ENCODE peak calls at places on chromosomes 4 and X, in ten cellular contexts. V, F, X, U, O, H, L, C, A and D are unnamed samples.

GRCh38 chrX:72245461-72246089 is 6.7 kb upstream of the ERCC6L start:
- DNase-seq in V (no peak), F (peak), X (peak), U (no peak), O (peak), H (peak), L (peak), C (no peak), A (no peak), D (peak)

GRCh38 chr4:4694296-4694772 is 152.5 kb upstream of the STX18 start:
- DNase-seq in V (no peak), F (peak), X (no peak), U (no peak), O (no peak), H (peak), L (no peak), C (no peak), A (no peak), D (peak)

GRCh38 chr4:76950052-76950845 is 697 bp downstream of the SEPTIN11 start:
- DNase-seq in V (no peak), F (peak), X (peak), U (peak), O (peak), H (no peak), L (no peak), C (peak), A (no peak), D (peak)

GRCh38 chrX:136768469-136769084 is 12.2 kb downstream of the ARHGEF6 start:
- DNase-seq in V (no peak), F (peak), X (peak), U (peak), O (no peak), H (peak), L (peak), C (peak), A (no peak), D (peak)

GRCh38 chr4:182795446-182796238 is 121.5 kb downstream of the DCTD start:
- DNase-seq in V (no peak), F (no peak), X (no peak), U (no peak), O (no peak), H (no peak), L (no peak), C (no peak), A (no peak), D (no peak)

GRCh38 chrX:50813843-50814661 is at the start of gene SHROOM4:
- DNase-seq in V (no peak), F (peak), X (peak), U (peak), O (peak), H (peak), L (no peak), C (no peak), A (peak), D (no peak)

GRCh38 chrX:144327515-144327914 is 443.6 kb downstream of the UBE2NL start:
- DNase-seq in V (no peak), F (peak), X (no peak), U (no peak), O (no peak), H (no peak), L (no peak), C (no peak), A (no peak), D (peak)

GRCh38 chr4:7971881-7972500 is 32.3 kb upstream of the AFAP1 start:
- DNase-seq in V (no peak), F (no peak), X (no peak), U (no peak), O (no peak), H (no peak), L (no peak), C (no peak), A (no peak), D (no peak)

GRCh38 chr4:55980725-55981124 is 32.0 kb downstream of the CEP135 start:
- DNase-seq in V (no peak), F (no peak), X (no peak), U (no peak), O (no peak), H (no peak), L (no peak), C (no peak), A (no peak), D (no peak)

GRCh38 chrX:49278081-49278480 is 8.5 kb downstream of the PPP1R3F start:
- DNase-seq in V (no peak), F (no peak), X (no peak), U (no peak), O (no peak), H (no peak), L (no peak), C (no peak), A (no peak), D (no peak)

GRCh38 chr4:173515458-173515857 is 14.6 kb downstream of the HAND2 start:
- DNase-seq in V (no peak), F (no peak), X (no peak), U (no peak), O (no peak), H (no peak), L (no peak), C (no peak), A (no peak), D (no peak)

GRCh38 chr4:108118505-108118904 is 50.2 kb downstream of the LEF1 start:
- DNase-seq in V (no peak), F (no peak), X (no peak), U (no peak), O (no peak), H (no peak), L (no peak), C (peak), A (no peak), D (no peak)

GRCh38 chr4:10020871-10021676 is at the start of gene SLC2A9:
- DNase-seq in V (no peak), F (peak), X (peak), U (no peak), O (peak), H (no peak), L (no peak), C (no peak), A (peak), D (no peak)

GRCh38 chrX:101195442-101196173 is 24.0 kb upstream of the DRP2 start:
- DNase-seq in V (no peak), F (no peak), X (no peak), U (no peak), O (no peak), H (peak), L (no peak), C (no peak), A (no peak), D (no peak)

GRCh38 chrX:121851033-121851432 is 803.6 kb downstream of the GLUD2 start:
- DNase-seq in V (no peak), F (no peak), X (no peak), U (no peak), O (no peak), H (no peak), L (no peak), C (no peak), A (no peak), D (peak)

GRCh38 chr4:108628411-108628810 is 8.0 kb downstream of the RPL34 start:
- DNase-seq in V (no peak), F (peak), X (no peak), U (no peak), O (no peak), H (no peak), L (no peak), C (no peak), A (no peak), D (no peak)

GRCh38 chrX:40105016-40105790 is 7.4 kb upstream of the BCOR start:
- DNase-seq in V (no peak), F (no peak), X (peak), U (peak), O (peak), H (no peak), L (no peak), C (no peak), A (no peak), D (no peak)

GRCh38 chrX:12693754-12694153 is 97.5 kb upstream of the PRPS2 start:
- DNase-seq in V (no peak), F (no peak), X (no peak), U (no peak), O (no peak), H (no peak), L (no peak), C (no peak), A (no peak), D (no peak)

GRCh38 chrX:3141031-3141430 is 99.8 kb downstream of the ARSF start:
- DNase-seq in V (no peak), F (peak), X (no peak), U (no peak), O (no peak), H (peak), L (no peak), C (no peak), A (no peak), D (no peak)

GRCh38 chr4:14644568-14645282 is 357.6 kb upstream of the CPEB2 start:
- DNase-seq in V (no peak), F (no peak), X (no peak), U (no peak), O (no peak), H (no peak), L (no peak), C (no peak), A (no peak), D (no peak)

GRCh38 chrX:2823795-2824386 is 4.8 kb upstream of the GYG2 start:
- DNase-seq in V (no peak), F (no peak), X (no peak), U (no peak), O (no peak), H (no peak), L (no peak), C (no peak), A (no peak), D (no peak)

GRCh38 chrX:110418220-110418856 is 59.7 kb downstream of the RTL9 start:
- DNase-seq in V (no peak), F (peak), X (peak), U (no peak), O (peak), H (peak), L (no peak), C (no peak), A (no peak), D (peak)

GRCh38 chr4:107148922-107149321 is 112.8 kb upstream of the DKK2 start:
- DNase-seq in V (no peak), F (no peak), X (no peak), U (no peak), O (no peak), H (no peak), L (no peak), C (no peak), A (no peak), D (peak)

GRCh38 chr4:38387348-38387747 is 276.7 kb upstream of the KLF3 start:
- DNase-seq in V (no peak), F (peak), X (peak), U (peak), O (no peak), H (peak), L (no peak), C (no peak), A (peak), D (no peak)

GRCh38 chrX:143634701-143635442 is 1.0 kb downstream of the SLITRK4 start:
- DNase-seq in V (no peak), F (no peak), X (no peak), U (no peak), O (no peak), H (no peak), L (no peak), C (no peak), A (no peak), D (no peak)

GRCh38 chr4:373062-373839 is 35.6 kb downstream of the ZNF141 start:
- DNase-seq in V (no peak), F (no peak), X (no peak), U (no peak), O (no peak), H (no peak), L (no peak), C (no peak), A (no peak), D (no peak)

DNA sequence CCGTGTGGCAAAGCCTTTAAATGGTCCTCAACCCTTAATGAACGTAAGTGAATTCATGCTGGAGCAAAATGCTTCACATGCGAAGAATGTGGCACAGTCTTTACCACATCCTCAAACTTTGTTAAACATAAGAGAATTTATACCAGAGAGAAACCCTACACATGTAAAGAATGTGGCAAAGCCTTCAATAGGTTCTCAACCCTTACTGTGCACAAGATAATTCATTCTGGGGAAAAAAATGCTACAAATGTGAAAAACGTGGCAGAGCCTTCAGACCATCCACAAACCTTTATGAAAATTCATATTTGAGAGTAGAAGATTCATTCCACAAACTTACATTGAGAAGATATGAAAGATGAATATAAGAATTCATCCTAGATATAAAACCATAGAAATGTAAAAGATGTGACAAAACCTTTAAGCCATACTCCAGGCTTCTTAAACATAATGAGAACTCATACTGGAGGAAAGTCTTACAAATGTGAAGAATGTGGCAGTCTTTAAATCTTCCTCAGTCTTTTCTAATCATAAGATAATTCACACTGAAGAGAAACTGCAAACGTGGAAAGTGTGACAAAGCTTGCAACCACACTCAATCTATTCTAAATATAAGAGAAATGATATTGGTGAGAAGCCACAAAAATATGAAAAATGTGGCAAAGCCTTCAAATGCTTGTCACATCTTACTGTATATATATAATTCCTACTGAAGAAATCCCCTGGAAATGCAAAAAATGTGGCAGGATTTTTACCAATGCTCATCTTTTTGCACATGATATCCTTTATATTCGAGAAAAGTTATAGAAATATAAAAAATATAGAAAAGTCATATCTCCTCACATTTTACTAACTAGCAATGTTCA is 36.9 kb downstream of the ZNF141 start:
- DNase-seq in V (no peak), F (no peak), X (no peak), U (no peak), O (no peak), H (no peak), L (no peak), C (no peak), A (no peak), D (no peak)
- H3K4me3 ChIP-seq in V (no peak), F (no peak), X (no peak), U (no peak), O (no peak), H (no peak), L (no peak), C (peak), A (no peak), D (no peak)

DNA sequence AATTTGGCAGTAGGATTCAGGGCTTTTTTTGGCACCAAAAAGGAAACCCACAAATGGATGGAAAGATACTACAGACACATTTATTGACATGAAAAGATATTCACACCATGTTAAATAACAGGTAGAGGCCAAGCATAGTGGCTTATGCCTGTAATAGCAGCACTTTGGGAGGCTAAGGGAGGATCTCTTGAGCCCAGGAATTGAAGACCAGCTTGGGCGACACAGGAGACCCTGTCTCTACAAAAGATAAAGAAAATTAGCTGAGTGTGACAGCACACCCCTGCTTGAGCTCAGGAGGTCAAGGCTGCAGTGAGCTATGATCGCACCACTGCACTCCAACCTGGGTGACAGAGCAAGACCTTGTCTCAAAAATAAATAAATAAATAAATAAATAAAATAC is 60.5 kb downstream of the TNIP2 start:
- DNase-seq in V (no peak), F (no peak), X (no peak), U (no peak), O (no peak), H (no peak), L (no peak), C (no peak), A (no peak), D (no peak)
- TF ChIP-seq CTCF in V (no peak), F (no peak), X (no peak), U (no peak), O (no peak), H (no peak), L (no peak), C (no peak), A (no peak), D (no peak)

DNA sequence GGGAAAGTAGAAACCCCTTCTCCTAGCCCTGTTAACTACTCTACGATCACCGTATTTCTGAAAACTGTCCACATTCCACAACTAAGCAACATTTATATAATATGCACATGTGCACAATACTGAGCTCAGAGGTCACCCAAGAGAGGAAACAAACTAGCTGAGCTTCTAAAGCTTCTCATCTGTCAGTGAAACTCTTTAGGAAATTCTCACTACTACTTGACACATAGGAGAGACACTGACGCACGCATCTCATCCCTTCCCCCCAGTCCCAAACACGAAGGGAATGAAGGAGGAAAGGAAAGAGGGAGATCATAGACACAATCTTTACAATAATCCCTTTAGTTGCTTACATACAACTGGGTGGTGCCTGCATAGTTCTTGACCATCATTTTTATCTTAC is 56.3 kb downstream of the METTL14 start:
- DNase-seq in V (no peak), F (peak), X (peak), U (no peak), O (no peak), H (peak), L (no peak), C (no peak), A (no peak), D (peak)
- H3K4me3 ChIP-seq in V (no peak), F (no peak), X (no peak), U (peak), O (no peak), H (no peak), L (no peak), C (no peak), A (no peak), D (no peak)

GRCh38 chr4:175891863-175892262 is 79.8 kb upstream of the GPM6A start:
- DNase-seq in V (no peak), F (peak), X (peak), U (no peak), O (no peak), H (peak), L (peak), C (no peak), A (no peak), D (no peak)
- TF ChIP-seq CTCF in V (no peak), F (peak), X (no peak), U (no peak), O (no peak), H (peak), L (peak), C (no peak), A (no peak), D (peak)

DNA sequence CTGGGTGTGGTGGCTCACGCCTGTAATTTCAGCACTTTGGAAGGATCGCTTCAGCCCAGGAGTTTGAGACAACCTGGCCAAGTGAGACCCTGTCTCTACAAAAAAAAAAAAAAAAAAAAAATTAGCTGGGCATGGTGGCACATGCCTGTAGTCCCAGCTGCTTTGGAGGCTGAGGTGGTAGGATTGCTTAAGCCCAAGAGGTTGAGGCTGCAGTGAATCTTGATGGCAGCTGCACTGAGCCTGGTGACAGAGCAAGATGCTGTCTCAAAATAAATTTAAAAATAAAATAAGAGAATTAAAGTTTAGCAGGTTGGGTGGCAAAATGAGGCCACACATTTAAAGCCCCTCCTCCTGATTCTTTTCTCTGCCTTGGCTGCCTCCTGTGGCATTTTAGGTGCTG is 47.1 kb downstream of the HTT start:
- DNase-seq in V (no peak), F (no peak), X (no peak), U (no peak), O (no peak), H (no peak), L (no peak), C (no peak), A (no peak), D (no peak)
- H3K4me3 ChIP-seq in V (no peak), F (no peak), X (no peak), U (no peak), O (no peak), H (no peak), L (no peak), C (no peak), A (no peak), D (no peak)

GRCh38 chr4:117699595-117699994 is 334.7 kb upstream of the NDST3 start:
- DNase-seq in V (no peak), F (no peak), X (no peak), U (no peak), O (no peak), H (no peak), L (no peak), C (no peak), A (no peak), D (no peak)

GRCh38 chr4:117702353-117702752 is 331.9 kb upstream of the NDST3 start:
- DNase-seq in V (no peak), F (no peak), X (no peak), U (no peak), O (no peak), H (no peak), L (no peak), C (no peak), A (no peak), D (no peak)

GRCh38 chr4:117700111-117700892 is 334.0 kb upstream of the NDST3 start:
- DNase-seq in V (no peak), F (no peak), X (no peak), U (no peak), O (no peak), H (peak), L (peak), C (no peak), A (no peak), D (no peak)
- TF ChIP-seq CTCF in V (no peak), F (no peak), X (no peak), U (no peak), O (no peak), H (peak), L (peak), C (no peak), A (no peak), D (no peak)

GRCh38 chr4:40033603-40034002 is 23.0 kb upstream of the N4BP2 start:
- DNase-seq in V (no peak), F (no peak), X (no peak), U (no peak), O (no peak), H (no peak), L (no peak), C (no peak), A (no peak), D (no peak)

GRCh38 chr4:40032785-40033184 is 23.9 kb upstream of the N4BP2 start:
- DNase-seq in V (no peak), F (no peak), X (no peak), U (no peak), O (no peak), H (no peak), L (no peak), C (no peak), A (no peak), D (no peak)
- H3K4me3 ChIP-seq in V (no peak), F (no peak), X (no peak), U (no peak), O (no peak), H (no peak), L (no peak), C (no peak), A (no peak), D (no peak)

GRCh38 chr4:151674804-151675290 is 86.0 kb downstream of the GATB start:
- DNase-seq in V (peak), F (peak), X (peak), U (peak), O (peak), H (no peak), L (no peak), C (no peak), A (no peak), D (peak)
- TF ChIP-seq CTCF in V (peak), F (peak), X (no peak), U (peak), O (no peak), H (no peak), L (no peak), C (no peak), A (no peak), D (no peak)

GRCh38 chr4:48270516-48270897 is 869 bp upstream of the TEC start:
- DNase-seq in V (no peak), F (no peak), X (no peak), U (no peak), O (no peak), H (no peak), L (no peak), C (no peak), A (no peak), D (no peak)
- H3K4me3 ChIP-seq in V (peak), F (no peak), X (no peak), U (peak), O (no peak), H (no peak), L (peak), C (peak), A (peak), D (peak)